ENCODE peak calls at places on chromosomes 6 and 20, in four cellular contexts. One of them, this sample, is unnamed.
A peak's percentile ranks its signal among the peaks of the same experiment; 100 is the strongest.

GRCh38 chr6:139392834-139393233 is 18.4 kb upstream of the CITED2 start:
- DNase-seq in GM12878: peak; percentile 38
- DNase-seq in HepG2: no peak
- DNase-seq in H1: no peak
- DNase-seq in this sample: no peak

GRCh38 chr6:56888687-56889086 is 66.2 kb upstream of the BEND6 start:
- DNase-seq in GM12878: no peak
- DNase-seq in HepG2: no peak
- DNase-seq in H1: no peak
- DNase-seq in this sample: no peak

GRCh38 chr6:102907181-102907580 is 1513.7 kb downstream of the GRIK2 start:
- DNase-seq in GM12878: no peak
- DNase-seq in HepG2: no peak
- DNase-seq in H1: peak; percentile 7
- DNase-seq in this sample: no peak

GRCh38 chr6:19417713-19418112 is 419.5 kb upstream of the ID4 start:
- DNase-seq in GM12878: no peak
- DNase-seq in HepG2: no peak
- DNase-seq in H1: no peak
- DNase-seq in this sample: no peak

GRCh38 chr20:63401384-63402110 is 40.4 kb upstream of the CHRNA4 start:
- DNase-seq in GM12878: no peak
- DNase-seq in HepG2: no peak
- DNase-seq in H1: no peak
- DNase-seq in this sample: no peak

GRCh38 chr6:70456725-70457124 is 43.4 kb downstream of the FAM135A start:
- DNase-seq in GM12878: no peak
- DNase-seq in HepG2: no peak
- DNase-seq in H1: no peak
- DNase-seq in this sample: no peak

GRCh38 chr6:33583591-33584155 is 3.6 kb upstream of the BAK1 start:
- DNase-seq in GM12878: no peak
- DNase-seq in HepG2: peak; percentile 40
- DNase-seq in H1: no peak
- DNase-seq in this sample: peak; percentile 69

GRCh38 chr6:33441457-33441856 is 12.9 kb upstream of the ZBTB9 start:
- DNase-seq in GM12878: no peak
- DNase-seq in HepG2: no peak
- DNase-seq in H1: no peak
- DNase-seq in this sample: no peak

GRCh38 chr20:38631155-38632022 is 29.8 kb downstream of the ARHGAP40 start:
- DNase-seq in GM12878: no peak
- DNase-seq in HepG2: no peak
- DNase-seq in H1: no peak
- DNase-seq in this sample: peak; percentile 25

GRCh38 chr6:36177166-36177565 is 19.4 kb upstream of the BRPF3 start:
- DNase-seq in GM12878: no peak
- DNase-seq in HepG2: no peak
- DNase-seq in H1: no peak
- DNase-seq in this sample: no peak

GRCh38 chr6:128216917-128217316 is 303.5 kb downstream of the PTPRK start:
- DNase-seq in GM12878: no peak
- DNase-seq in HepG2: no peak
- DNase-seq in H1: no peak
- DNase-seq in this sample: no peak

GRCh38 chr20:52801628-52802006 is 170.5 kb upstream of the TSHZ2 start:
- DNase-seq in GM12878: no peak
- DNase-seq in HepG2: no peak
- DNase-seq in H1: no peak
- DNase-seq in this sample: no peak

GRCh38 chr20:12372557-12372956 is 454.9 kb downstream of the BTBD3 start:
- DNase-seq in GM12878: no peak
- DNase-seq in HepG2: peak; percentile 16
- DNase-seq in H1: no peak
- DNase-seq in this sample: no peak

GRCh38 chr6:95501032-95501904 is 76.1 kb upstream of the MANEA start:
- DNase-seq in GM12878: no peak
- DNase-seq in HepG2: no peak
- DNase-seq in H1: no peak
- DNase-seq in this sample: no peak
- TF ChIP-seq YY1 in GM12878: no peak
- TF ChIP-seq YY1 in HepG2: no peak
- TF ChIP-seq YY1 in H1: no peak
- TF ChIP-seq YY1 in this sample: no peak

DNA sequence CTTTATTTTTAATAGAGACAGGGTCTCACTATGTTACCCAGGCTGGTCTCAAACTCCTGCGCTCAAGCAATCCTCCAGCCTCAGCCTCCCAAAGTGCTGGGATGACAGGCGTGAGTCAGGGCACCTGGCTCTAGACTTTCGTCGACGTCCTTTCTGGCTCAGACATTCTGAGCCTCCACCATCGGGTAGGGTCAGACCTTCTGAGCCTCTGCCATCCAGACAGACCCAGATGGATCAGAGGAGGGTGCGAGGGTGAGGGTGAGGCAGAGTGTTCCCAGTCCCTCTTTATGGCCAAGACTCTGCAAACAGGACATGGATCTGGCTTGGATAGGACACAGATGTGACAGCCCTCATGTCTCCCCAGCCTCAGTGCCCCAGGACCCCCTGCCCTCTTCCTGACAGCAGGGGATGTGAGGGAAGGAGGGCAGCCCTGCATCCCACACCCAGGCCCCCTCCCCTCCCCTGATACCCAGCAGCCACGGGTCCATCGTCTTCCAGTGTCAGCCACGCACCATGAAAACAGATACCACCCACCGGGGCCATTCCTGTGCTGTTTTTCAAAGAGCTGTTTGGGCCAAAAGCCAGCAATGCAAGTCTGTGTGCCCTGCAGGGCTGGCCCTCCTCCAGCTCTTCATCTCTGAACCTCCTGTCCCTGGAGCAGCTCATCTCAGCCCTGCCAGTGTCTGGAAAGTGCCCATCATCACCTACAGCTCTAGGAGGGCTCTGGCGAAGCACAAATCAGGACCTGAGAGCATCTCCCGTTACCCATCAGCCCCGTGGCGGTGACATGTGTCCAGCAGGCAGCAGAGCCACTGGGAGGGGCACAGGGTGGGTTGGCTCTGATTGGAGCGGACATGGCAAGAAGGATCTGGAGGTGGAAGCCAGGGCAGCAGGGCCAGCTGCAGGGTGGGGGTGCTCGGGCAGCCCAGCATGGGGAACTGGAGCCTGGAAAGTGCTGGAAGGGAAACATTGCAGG is 208.4 kb downstream of the PREX1 start:
- DNase-seq in GM12878: no peak
- DNase-seq in HepG2: no peak
- DNase-seq in H1: no peak
- DNase-seq in this sample: no peak
- TF ChIP-seq KDM1A in GM12878: no peak
- TF ChIP-seq KDM1A in HepG2: no peak
- TF ChIP-seq KDM1A in H1: no peak
- TF ChIP-seq KDM1A in this sample: no peak

DNA sequence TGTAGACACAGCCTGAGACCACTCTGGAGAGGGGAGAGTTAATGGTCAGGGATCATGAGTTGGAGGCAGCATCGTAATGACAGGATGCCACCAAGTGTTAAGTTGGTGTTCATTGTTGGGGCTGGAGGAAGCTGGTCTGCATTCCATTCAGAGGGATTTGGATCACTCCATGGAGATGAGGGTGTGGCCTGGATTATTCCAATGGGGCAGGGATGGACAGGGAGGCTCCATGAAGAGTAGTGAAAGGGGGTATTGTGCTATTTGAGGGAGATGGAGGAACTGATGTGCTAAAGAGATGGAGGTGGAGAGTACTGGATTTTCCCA is 1.1 kb downstream of the SAPCD1 start:
- DNase-seq in GM12878: no peak
- DNase-seq in HepG2: peak; percentile 68
- DNase-seq in H1: no peak
- DNase-seq in this sample: no peak
- TF ChIP-seq YY1 in GM12878: no peak
- TF ChIP-seq YY1 in HepG2: no peak
- TF ChIP-seq YY1 in H1: no peak
- TF ChIP-seq YY1 in this sample: no peak

GRCh38 chr6:168892031-168892430 is 361.6 kb downstream of the THBS2 start:
- DNase-seq in GM12878: no peak
- DNase-seq in HepG2: no peak
- DNase-seq in H1: no peak
- DNase-seq in this sample: no peak
- TF ChIP-seq KDM1A in GM12878: no peak
- TF ChIP-seq KDM1A in HepG2: no peak
- TF ChIP-seq KDM1A in H1: no peak
- TF ChIP-seq KDM1A in this sample: no peak

GRCh38 chr20:31711416-31712111 is 11.1 kb downstream of the BCL2L1 start:
- DNase-seq in GM12878: no peak
- DNase-seq in HepG2: peak; percentile 80
- DNase-seq in H1: no peak
- DNase-seq in this sample: no peak

GRCh38 chr20:31712564-31713311 is 9.9 kb downstream of the BCL2L1 start:
- DNase-seq in GM12878: no peak
- DNase-seq in HepG2: peak; percentile 95
- DNase-seq in H1: peak; percentile 86
- DNase-seq in this sample: no peak

GRCh38 chr20:31715766-31716165 is 6.9 kb downstream of the BCL2L1 start:
- DNase-seq in GM12878: no peak
- DNase-seq in HepG2: no peak
- DNase-seq in H1: no peak
- DNase-seq in this sample: no peak

GRCh38 chr20:31712112-31712553 is 10.5 kb downstream of the BCL2L1 start:
- DNase-seq in GM12878: no peak
- DNase-seq in HepG2: peak; percentile 62
- DNase-seq in H1: no peak
- DNase-seq in this sample: peak; percentile 38

DNA sequence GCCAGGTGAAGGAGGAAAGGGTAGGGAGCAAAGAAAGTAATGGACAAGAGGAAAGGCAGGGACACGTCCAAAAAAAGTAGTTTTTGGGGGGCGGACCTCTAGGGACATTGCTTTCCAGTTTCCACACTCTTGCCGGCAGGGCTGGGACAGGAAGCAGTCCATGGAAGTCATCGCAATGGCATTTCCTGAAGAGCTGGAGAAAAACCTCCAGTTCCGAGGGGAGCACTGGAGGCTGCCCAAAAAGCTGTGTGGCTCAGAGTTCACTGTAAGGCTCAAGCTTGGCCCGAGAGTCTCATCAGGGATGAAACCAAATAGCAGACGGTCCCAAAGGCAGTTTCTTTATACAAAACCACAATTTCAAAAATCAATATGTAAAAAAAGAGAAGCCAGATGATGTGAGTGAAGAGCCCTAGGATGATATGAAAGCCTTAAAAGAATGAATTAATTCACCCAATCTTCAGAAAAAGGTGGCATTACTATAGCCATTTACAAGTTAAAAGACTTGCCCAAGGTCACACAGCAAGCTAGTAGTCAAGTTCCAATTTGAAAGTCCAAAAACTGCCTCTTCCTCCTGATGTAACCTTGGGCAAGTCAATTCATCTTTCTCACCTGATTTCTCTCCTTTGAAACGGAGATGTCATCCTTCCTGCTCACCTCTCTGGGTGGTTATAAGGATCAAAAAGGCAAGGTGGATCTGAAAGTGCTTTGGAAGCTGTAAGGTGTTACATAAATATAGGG is 9.2 kb downstream of the BCL2L1 start:
- DNase-seq in GM12878: no peak
- DNase-seq in HepG2: peak; percentile 81
- DNase-seq in H1: no peak
- DNase-seq in this sample: no peak
- TF ChIP-seq YY1 in GM12878: no peak
- TF ChIP-seq YY1 in HepG2: no peak
- TF ChIP-seq YY1 in H1: no peak
- TF ChIP-seq YY1 in this sample: no peak

DNA sequence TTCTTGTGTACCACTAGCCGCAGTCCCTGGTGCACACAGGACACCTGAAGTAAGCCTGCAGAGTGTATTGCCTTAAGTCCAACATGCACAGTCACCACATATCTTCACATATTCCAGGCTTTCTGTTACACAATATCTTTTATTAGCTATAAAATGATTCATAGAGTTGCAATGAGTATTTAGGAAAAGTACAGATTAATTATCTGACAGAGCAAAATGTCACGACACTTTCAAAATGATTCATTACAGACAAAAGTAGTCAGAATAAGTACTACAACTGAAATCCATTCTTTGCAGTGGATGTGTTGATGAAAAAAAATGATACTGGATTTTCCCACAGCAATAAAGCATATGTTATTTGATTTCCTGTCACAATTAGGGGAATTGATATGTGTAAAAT is 199.5 kb upstream of the ASCC3 start:
- DNase-seq in GM12878: no peak
- DNase-seq in HepG2: no peak
- DNase-seq in H1: no peak
- DNase-seq in this sample: no peak
- TF ChIP-seq KDM1A in GM12878: no peak
- TF ChIP-seq KDM1A in HepG2: no peak
- TF ChIP-seq KDM1A in H1: no peak
- TF ChIP-seq KDM1A in this sample: no peak

DNA sequence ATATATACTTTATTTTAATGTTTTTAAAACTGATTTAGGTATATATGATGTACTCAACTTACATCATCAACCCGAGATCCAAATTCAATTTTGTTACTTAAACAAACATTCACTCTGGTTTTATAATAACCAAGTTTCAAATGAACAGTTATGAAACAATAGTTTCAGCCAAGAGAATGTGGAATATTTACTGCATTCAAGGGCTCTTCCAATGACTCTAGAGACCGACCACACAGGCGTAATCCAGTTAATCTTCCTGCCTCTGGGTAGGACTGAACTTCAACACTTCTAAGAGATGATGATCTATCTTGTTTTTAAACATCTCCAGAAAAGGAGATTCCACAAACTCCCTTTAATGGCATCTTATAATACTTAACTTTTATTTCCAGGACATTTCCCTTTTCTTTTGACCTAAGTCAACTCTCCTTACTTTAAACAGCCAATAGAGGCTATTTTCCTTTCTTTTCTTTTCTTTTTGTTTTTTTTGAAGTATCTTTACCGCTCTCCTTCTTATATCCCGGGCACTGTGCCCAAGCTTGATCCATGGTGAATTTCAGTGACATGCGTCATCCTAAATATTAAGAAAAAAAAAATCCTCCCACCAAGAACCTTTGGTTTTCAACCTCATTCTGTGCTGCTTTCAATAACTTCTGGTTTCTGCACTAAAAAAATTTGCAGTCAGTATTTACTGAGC is 110.1 kb downstream of the KIF13A start:
- DNase-seq in GM12878: no peak
- DNase-seq in HepG2: no peak
- DNase-seq in H1: no peak
- DNase-seq in this sample: no peak
- TF ChIP-seq YY1 in GM12878: no peak
- TF ChIP-seq YY1 in HepG2: no peak
- TF ChIP-seq YY1 in H1: no peak
- TF ChIP-seq YY1 in this sample: no peak

GRCh38 chr6:20755631-20756030 is 221.4 kb downstream of the CDKAL1 start:
- DNase-seq in GM12878: no peak
- DNase-seq in HepG2: no peak
- DNase-seq in H1: no peak
- DNase-seq in this sample: no peak
- TF ChIP-seq KDM1A in GM12878: no peak
- TF ChIP-seq KDM1A in HepG2: no peak
- TF ChIP-seq KDM1A in H1: no peak
- TF ChIP-seq KDM1A in this sample: no peak

This sample was measured in K562.